ENCODE peak calls at places on chromosome 11, in ten cellular contexts. K is upper lobe of right lung; Z is stimulated activated naive CD8-positive, alpha-beta T cell treated with anti-CD3 and anti-CD28 coated beads, Interleukin-15, Interleukin-2, amounts not matched to agents 100 U/mL and 50 U/mL, for 24 hours; U is mucosa of descending colon; O is central memory CD4-positive, alpha-beta T cell; W is nephron progenitor cell; N is hepatic stellate cell; V is activated CD4-positive, alpha-beta T cell treated with anti-CD3 and anti-CD28 coated beads, Interleukin-2, amount 50 U/mL, for 24 hours; M is stimulated activated CD8-positive, alpha-beta memory T cell treated with anti-CD3 and anti-CD28 coated beads, Interleukin-15, amount 100 ng/mL, for 24 hours; S is GM23248. C is an unnamed sample.

GRCh38 chr11:43021466-43021865 is 290.3 kb upstream of the API5 start:
- DNase-seq in W (peak), V (no peak), O (no peak), S (no peak), K (no peak), U (no peak), M (no peak), Z (no peak), N (no peak), C (no peak)

GRCh38 chr11:77065878-77066228 is 918 bp upstream of the CAPN5 start:
- DNase-seq in M (no peak), K (peak), S (peak), U (no peak), O (no peak), N (peak), W (peak), Z (no peak), V (no peak), C (no peak)

GRCh38 chr11:130220311-130221030 is 60.9 kb downstream of the ST14 start:
- DNase-seq in K (peak), N (no peak), V (no peak), W (no peak), O (no peak), U (no peak), M (no peak), Z (no peak), S (no peak), C (no peak)

GRCh38 chr11:72764503-72764902 is 12.3 kb upstream of the ARAP1 start:
- DNase-seq in O (no peak), Z (no peak), W (no peak), V (no peak), S (no peak), M (no peak), N (no peak), K (peak), U (peak), C (no peak)

GRCh38 chr11:14300661-14301304 is 58.2 kb downstream of the RRAS2 start:
- DNase-seq in V (no peak), K (no peak), U (no peak), Z (peak), W (peak), S (peak), M (no peak), N (peak), O (peak), C (peak)

GRCh38 chr11:4049006-4049405 is 45.6 kb upstream of the RRM1 start:
- DNase-seq in Z (no peak), W (no peak), M (no peak), V (no peak), U (no peak), S (no peak), K (no peak), O (no peak), N (no peak), C (no peak)

GRCh38 chr11:112961751-112962747 is 829 bp downstream of the NCAM1 start:
- DNase-seq in N (peak), M (no peak), V (no peak), K (peak), O (no peak), U (peak), W (peak), S (peak), Z (peak), C (no peak)

GRCh38 chr11:130313383-130314183 is 1.1 kb downstream of the ZBTB44 start:
- DNase-seq in K (no peak), O (peak), S (peak), N (no peak), Z (no peak), M (no peak), V (no peak), W (no peak), U (no peak), C (no peak)

GRCh38 chr11:59705281-59705680 is 8.4 kb downstream of the OR10V1 start:
- DNase-seq in O (no peak), S (peak), N (no peak), K (no peak), V (no peak), Z (no peak), W (no peak), M (no peak), U (no peak), C (no peak)

GRCh38 chr11:22449441-22449840 is 111.3 kb downstream of the SLC17A6 start:
- DNase-seq in M (no peak), Z (no peak), V (no peak), K (no peak), O (no peak), U (no peak), W (no peak), N (no peak), S (peak), C (no peak)

GRCh38 chr11:80462211-80462610 is 1021.4 kb upstream of the TENM4 start:
- DNase-seq in Z (no peak), M (no peak), W (no peak), O (no peak), K (no peak), U (no peak), N (no peak), S (no peak), V (no peak), C (no peak)

C was measured in DND-41.